ENCODE peak calls at places on chromosome 1, in six cellular contexts. O is ELR, B is upper lobe of right lung, T is ovary, D is NCI-H510A, J is GM20000. M is an unnamed sample.

GRCh38 chr1:109531205-109531779 is 8.4 kb upstream of the GPR61 start:
- DNase-seq in O (no peak), B (no peak), J (no peak), T (no peak), D (no peak), M (no peak)

GRCh38 chr1:174957829-174958228 is 41.9 kb upstream of the CACYBP start:
- DNase-seq in D (no peak), J (no peak), T (no peak), O (no peak), B (no peak), M (no peak)

GRCh38 chr1:247079141-247079874 is 697 bp upstream of the ZNF670 start:
- DNase-seq in D (no peak), O (peak), B (no peak), J (peak), T (no peak), M (no peak)

GRCh38 chr1:33074193-33074945 is 6.6 kb upstream of the AZIN2 start:
- DNase-seq in T (no peak), B (no peak), D (no peak), O (no peak), J (no peak), M (no peak)

GRCh38 chr1:30169269-30169668 is 554.1 kb downstream of the MATN1 start:
- DNase-seq in B (no peak), J (no peak), D (no peak), T (no peak), O (no peak), M (no peak)

GRCh38 chr1:206411321-206411720 is 59.0 kb upstream of the IKBKE start:
- DNase-seq in J (no peak), T (no peak), O (no peak), B (no peak), D (no peak), M (no peak)

GRCh38 chr1:90850925-90851710 is 134.0 kb upstream of the BARHL2 start:
- DNase-seq in O (peak), T (peak), B (peak), D (peak), J (peak), M (peak)

GRCh38 chr1:54220004-54220811 is 20.2 kb downstream of the MRPL37 start:
- DNase-seq in D (no peak), B (no peak), J (no peak), T (peak), O (no peak), M (no peak)

GRCh38 chr1:229407206-229408026 is 26.5 kb downstream of the ACTA1 start:
- DNase-seq in D (no peak), T (no peak), O (peak), J (no peak), B (peak), M (peak)

GRCh38 chr1:14352897-14353296 is 245.6 kb upstream of the KAZN start:
- DNase-seq in O (no peak), J (no peak), B (no peak), D (no peak), T (no peak), M (no peak)

GRCh38 chr1:43776043-43776761 is 68.9 kb downstream of the ST3GAL3 start:
- DNase-seq in O (peak), B (no peak), J (no peak), D (no peak), T (no peak), M (peak)

GRCh38 chr1:27862671-27863551 is 9.4 kb upstream of the THEMIS2 start:
- DNase-seq in D (no peak), T (no peak), J (peak), B (peak), O (peak), M (peak)

GRCh38 chr1:116375884-116376733 is 3.1 kb downstream of the ATP1A1 start:
- DNase-seq in J (no peak), O (peak), D (peak), T (peak), B (peak), M (peak)

GRCh38 chr1:12087797-12088314 is 24.8 kb downstream of the TNFRSF8 start:
- DNase-seq in T (no peak), O (no peak), J (peak), D (no peak), B (no peak), M (no peak)

GRCh38 chr1:17661546-17662157 is 93.5 kb upstream of the ACTL8 start:
- DNase-seq in T (peak), O (peak), D (no peak), J (peak), B (peak), M (peak)

GRCh38 chr1:237282266-237282783 is 240.3 kb downstream of the RYR2 start:
- DNase-seq in T (no peak), D (no peak), O (no peak), J (no peak), B (no peak), M (no peak)

GRCh38 chr1:86750076-86750475 is 45.7 kb downstream of the SH3GLB1 start:
- DNase-seq in O (no peak), J (no peak), B (no peak), T (no peak), D (no peak), M (no peak)

GRCh38 chr1:51488372-51489050 is 30.6 kb downstream of the EPS15 start:
- DNase-seq in D (no peak), O (no peak), B (no peak), J (no peak), T (no peak), M (no peak)

GRCh38 chr1:67437961-67438360 is 7.8 kb upstream of the SERBP1 start:
- DNase-seq in O (no peak), D (no peak), J (no peak), B (no peak), T (no peak), M (no peak)

GRCh38 chr1:2466834-2467554 is 9.1 kb upstream of the PLCH2 start:
- DNase-seq in D (no peak), T (no peak), O (no peak), B (no peak), J (peak), M (no peak)

GRCh38 chr1:234532511-234532922 is 53.5 kb upstream of the TARBP1 start:
- DNase-seq in T (no peak), J (no peak), O (no peak), B (no peak), D (no peak), M (no peak)

GRCh38 chr1:150061632-150062101 is 5.9 kb upstream of the VPS45 start:
- DNase-seq in T (no peak), O (peak), J (no peak), B (no peak), D (no peak), M (peak)

GRCh38 chr1:63668298-63668697 is 75.1 kb downstream of the PGM1 start:
- DNase-seq in D (no peak), J (no peak), B (no peak), T (no peak), O (peak), M (peak)

GRCh38 chr1:172914517-172915144 is 136.1 kb downstream of the TNFSF18 start:
- DNase-seq in O (peak), D (no peak), J (no peak), T (no peak), B (no peak), M (peak)

GRCh38 chr1:1250828-1251284 is 4.3 kb upstream of the C1QTNF12 start:
- DNase-seq in J (peak), D (peak), B (no peak), T (no peak), O (no peak), M (no peak)